ENCODE peak calls at places on chromosomes 2 and 18, in eight cellular contexts. M, W, J, K, E, D, A and Z are unnamed samples.
A peak's percentile ranks its signal among the peaks of the same experiment; 100 is the strongest.

GRCh38 chr2:69652206-69652605 is 8.7 kb upstream of the AAK1 start:
- DNase-seq in M (no peak), W (no peak), J (no peak), K (no peak), E (peak; percentile 90), D (no peak), A (no peak), Z (no peak)

GRCh38 chr2:106546376-106546990 is 59.3 kb downstream of the CD8B2 start:
- DNase-seq in M (no peak), W (no peak), J (no peak), K (no peak), E (no peak), D (no peak), A (no peak), Z (no peak)

GRCh38 chr18:3498705-3499451 is 48.9 kb downstream of the TGIF1 start:
- DNase-seq in M (peak; percentile 82), W (peak; percentile 63), J (peak; percentile 58), K (peak; percentile 87), E (no peak), D (peak; percentile 81), A (no peak), Z (peak; percentile 80)

GRCh38 chr2:499726-500125 is 177.5 kb downstream of the TMEM18 start:
- DNase-seq in M (no peak), W (no peak), J (no peak), K (no peak), E (no peak), D (no peak), A (no peak), Z (no peak)

GRCh38 chr2:224780096-224780495 is 63.9 kb upstream of the CCDC195 start:
- DNase-seq in M (no peak), W (no peak), J (no peak), K (no peak), E (no peak), D (no peak), A (no peak), Z (no peak)

GRCh38 chr2:97660044-97660774 is 3.6 kb downstream of the ACTR1B start:
- DNase-seq in M (no peak), W (no peak), J (no peak), K (no peak), E (no peak), D (no peak), A (no peak), Z (no peak)

GRCh38 chr18:26487437-26487836 is 60.9 kb downstream of the KCTD1 start:
- DNase-seq in M (no peak), W (no peak), J (no peak), K (no peak), E (no peak), D (no peak), A (no peak), Z (no peak)

GRCh38 chr18:77899972-77900754 is 650.5 kb downstream of the GALR1 start:
- DNase-seq in M (peak; percentile 85), W (peak; percentile 81), J (no peak), K (peak; percentile 88), E (no peak), D (peak; percentile 80), A (no peak), Z (peak; percentile 73)

GRCh38 chr2:126886201-126886905 is 12.3 kb upstream of the TEX51 start:
- DNase-seq in M (peak; percentile 84), W (peak; percentile 90), J (peak; percentile 84), K (peak; percentile 96), E (no peak), D (peak; percentile 91), A (no peak), Z (peak; percentile 85)

GRCh38 chr2:227025510-227025909 is 138.5 kb downstream of the COL4A4 start:
- DNase-seq in M (no peak), W (no peak), J (no peak), K (no peak), E (no peak), D (no peak), A (no peak), Z (no peak)

GRCh38 chr2:142180820-142181533 is 50.2 kb upstream of the LRP1B start:
- DNase-seq in M (peak; percentile 48), W (peak; percentile 86), J (peak; percentile 60), K (peak; percentile 92), E (no peak), D (peak; percentile 87), A (no peak), Z (peak; percentile 74)
- TF ChIP-seq CTCF in M (no peak), W (peak; percentile 88), J (peak; percentile 69), K (peak; percentile 88), E (peak; percentile 50), D (peak; percentile 95), A (peak; percentile 42), Z (peak; percentile 76)

GRCh38 chr2:17171446-17172049 is 346.7 kb downstream of the RAD51AP2 start:
- DNase-seq in M (no peak), W (peak; percentile 74), J (peak; percentile 69), K (peak; percentile 89), E (peak; percentile 7), D (peak; percentile 76), A (peak; percentile 5), Z (peak; percentile 75)
- TF ChIP-seq CTCF in M (peak; percentile 34), W (peak; percentile 73), J (peak; percentile 82), K (peak; percentile 83), E (peak; percentile 84), D (peak; percentile 67), A (peak; percentile 91), Z (peak; percentile 83)

DNA sequence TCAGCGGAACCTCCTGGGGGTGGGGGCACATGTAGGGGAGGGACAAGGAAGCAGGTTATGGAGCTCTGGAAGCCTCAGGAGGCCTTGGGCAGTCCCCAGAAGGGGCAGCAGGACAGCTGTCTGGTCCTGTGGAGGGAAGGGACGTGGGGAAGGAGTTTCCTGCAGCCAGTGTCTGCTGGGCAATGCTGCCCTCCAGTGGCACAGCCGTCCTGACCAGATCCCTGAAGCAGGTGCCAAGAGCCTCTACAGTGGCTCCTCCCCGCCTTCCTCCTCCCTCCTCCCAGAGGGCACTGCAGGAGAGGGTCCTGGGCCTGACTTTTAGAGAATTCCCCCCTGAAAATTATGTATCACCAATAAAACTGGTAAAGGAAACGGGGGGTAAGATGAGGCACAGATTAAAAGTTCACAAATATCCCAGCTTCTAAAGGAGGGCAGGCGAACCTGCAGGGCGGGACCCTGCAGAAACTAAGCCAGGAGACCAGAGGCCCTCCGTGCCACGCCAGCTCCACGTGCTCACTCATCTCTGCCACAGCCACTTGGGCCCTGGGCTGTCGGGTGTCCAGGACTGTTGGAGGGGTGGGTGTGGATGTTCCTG is 258.5 kb downstream of the TWIST2 start:
- DNase-seq in M (no peak), W (peak; percentile 66), J (peak; percentile 74), K (peak; percentile 83), E (peak; percentile 23), D (peak; percentile 52), A (peak; percentile 48), Z (peak; percentile 81)
- TF ChIP-seq CTCF in M (peak; percentile 66), W (peak; percentile 75), J (peak; percentile 19), K (peak; percentile 78), E (peak; percentile 87), D (peak; percentile 72), A (peak; percentile 77), Z (peak; percentile 52)

DNA sequence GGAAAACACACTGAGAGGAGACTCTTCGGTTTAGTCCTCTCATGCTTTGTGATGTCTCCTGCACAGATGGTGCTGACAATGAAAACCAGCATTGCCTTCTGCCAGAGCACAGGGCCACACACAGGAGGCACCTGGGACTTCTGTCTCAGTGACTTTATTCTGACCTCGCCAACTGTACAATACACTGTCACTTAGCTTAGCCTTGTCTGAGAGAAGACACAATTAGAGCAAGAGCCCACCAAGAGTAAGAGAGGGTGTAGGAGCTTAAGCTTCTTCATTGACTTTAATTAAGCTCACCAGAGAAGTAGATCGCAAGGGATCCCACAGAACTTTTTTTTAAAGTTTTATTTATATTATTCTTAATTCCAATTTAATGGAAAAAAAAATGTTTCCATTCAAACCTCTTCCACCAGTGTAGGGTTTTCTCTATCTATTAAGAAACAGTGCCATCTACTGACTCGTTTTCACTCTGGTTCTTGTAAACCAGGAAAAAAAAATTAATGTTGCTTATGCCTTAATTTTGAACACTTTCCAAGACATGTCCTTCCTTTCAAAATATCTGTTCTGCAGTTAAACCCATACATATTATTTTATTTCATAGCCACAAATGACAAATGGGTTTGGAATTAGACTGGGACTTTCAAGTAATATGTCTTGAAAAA is 42.4 kb upstream of the DDX18 start:
- DNase-seq in M (no peak), W (no peak), J (no peak), K (no peak), E (peak; percentile 5), D (peak; percentile 52), A (peak; percentile 16), Z (no peak)
- TF ChIP-seq CTCF in M (peak; percentile 12), W (peak; percentile 73), J (peak; percentile 27), K (peak; percentile 78), E (peak; percentile 16), D (peak; percentile 50), A (no peak), Z (peak; percentile 47)